ENCODE peak calls at places on chromosomes 4 and X, in six cellular contexts. One of them, this sample, is unnamed.
A peak's percentile ranks its signal among the peaks of the same experiment; 100 is the strongest.

GRCh38 chr4:28926156-28926555 is 1794.0 kb upstream of the PCDH7 start:
- DNase-seq in HS-5: no peak
- DNase-seq in A172: no peak
- DNase-seq in HFFc6: no peak
- DNase-seq in activated CD4-positive, alpha-beta T cell treated with anti-CD3 and anti-CD28 coated beads for 36 hours: no peak
- DNase-seq in SW480: no peak
- DNase-seq in this sample: no peak

GRCh38 chrX:77085372-77085771 is 361.8 kb upstream of the FGF16 start:
- DNase-seq in HS-5: no peak
- DNase-seq in A172: no peak
- DNase-seq in HFFc6: no peak
- DNase-seq in activated CD4-positive, alpha-beta T cell treated with anti-CD3 and anti-CD28 coated beads for 36 hours: no peak
- DNase-seq in SW480: no peak
- DNase-seq in this sample: no peak

GRCh38 chrX:23953908-23954269 is 46.1 kb downstream of the CXorf58 start:
- DNase-seq in HS-5: no peak
- DNase-seq in A172: no peak
- DNase-seq in HFFc6: no peak
- DNase-seq in activated CD4-positive, alpha-beta T cell treated with anti-CD3 and anti-CD28 coated beads for 36 hours: peak; percentile 20
- DNase-seq in SW480: no peak
- DNase-seq in this sample: no peak

GRCh38 chr4:113522433-113522832 is 239.1 kb downstream of the CAMK2D start:
- DNase-seq in HS-5: no peak
- DNase-seq in A172: no peak
- DNase-seq in HFFc6: no peak
- DNase-seq in activated CD4-positive, alpha-beta T cell treated with anti-CD3 and anti-CD28 coated beads for 36 hours: no peak
- DNase-seq in SW480: no peak
- DNase-seq in this sample: no peak

GRCh38 chrX:131895002-131895401 is 128.1 kb upstream of the STK26 start:
- DNase-seq in HS-5: peak; percentile 16
- DNase-seq in A172: peak; percentile 61
- DNase-seq in HFFc6: peak; percentile 0
- DNase-seq in activated CD4-positive, alpha-beta T cell treated with anti-CD3 and anti-CD28 coated beads for 36 hours: no peak
- DNase-seq in SW480: no peak
- DNase-seq in this sample: no peak

GRCh38 chr4:17771284-17771908 is 10.0 kb downstream of the FAM184B start:
- DNase-seq in HS-5: no peak
- DNase-seq in A172: no peak
- DNase-seq in HFFc6: no peak
- DNase-seq in activated CD4-positive, alpha-beta T cell treated with anti-CD3 and anti-CD28 coated beads for 36 hours: no peak
- DNase-seq in SW480: no peak
- DNase-seq in this sample: no peak

GRCh38 chr4:68316193-68316969 is 33.5 kb downstream of the YTHDC1 start:
- DNase-seq in HS-5: no peak
- DNase-seq in A172: no peak
- DNase-seq in HFFc6: no peak
- DNase-seq in activated CD4-positive, alpha-beta T cell treated with anti-CD3 and anti-CD28 coated beads for 36 hours: no peak
- DNase-seq in SW480: no peak
- DNase-seq in this sample: no peak

GRCh38 chrX:23035493-23035892 is 35.7 kb downstream of the DDX53 start:
- DNase-seq in HS-5: no peak
- DNase-seq in A172: no peak
- DNase-seq in HFFc6: no peak
- DNase-seq in activated CD4-positive, alpha-beta T cell treated with anti-CD3 and anti-CD28 coated beads for 36 hours: no peak
- DNase-seq in SW480: no peak
- DNase-seq in this sample: no peak

GRCh38 chr4:24070117-24070516 is 180.3 kb upstream of the PPARGC1A start:
- DNase-seq in HS-5: peak; percentile 77
- DNase-seq in A172: peak; percentile 90
- DNase-seq in HFFc6: peak; percentile 79
- DNase-seq in activated CD4-positive, alpha-beta T cell treated with anti-CD3 and anti-CD28 coated beads for 36 hours: no peak
- DNase-seq in SW480: peak; percentile 40
- DNase-seq in this sample: peak; percentile 58

GRCh38 chrX:23317799-23318724 is 16.6 kb upstream of the PTCHD1 start:
- DNase-seq in HS-5: no peak
- DNase-seq in A172: peak; percentile 21
- DNase-seq in HFFc6: no peak
- DNase-seq in activated CD4-positive, alpha-beta T cell treated with anti-CD3 and anti-CD28 coated beads for 36 hours: peak; percentile 49
- DNase-seq in SW480: no peak
- DNase-seq in this sample: no peak

GRCh38 chrX:45623266-45623665 is 422.6 kb upstream of the DIPK2B start:
- DNase-seq in HS-5: peak; percentile 80
- DNase-seq in A172: peak; percentile 86
- DNase-seq in HFFc6: peak; percentile 91
- DNase-seq in activated CD4-positive, alpha-beta T cell treated with anti-CD3 and anti-CD28 coated beads for 36 hours: no peak
- DNase-seq in SW480: no peak
- DNase-seq in this sample: peak; percentile 84